ENCODE peak calls at places on chromosomes 2 and 18, in five cellular contexts. G is glutamatergic neuron, F is choroid plexus epithelial cell, O is nephron progenitor cell, R is heart left ventricle. N is an unnamed sample.

GRCh38 chr2:201122276-201122675 is 6.3 kb downstream of the CFLAR start:
- DNase-seq in G (peak), F (no peak), O (no peak), R (no peak), N (no peak)

GRCh38 chr2:159010340-159010739 is 41.9 kb downstream of the TANC1 start:
- DNase-seq in G (no peak), F (peak), O (no peak), R (no peak), N (no peak)

GRCh38 chr18:9619545-9619944 is 5.2 kb upstream of the PPP4R1 start:
- DNase-seq in G (no peak), F (peak), O (no peak), R (no peak), N (no peak)

GRCh38 chr18:285817-286216 is 18.0 kb upstream of the THOC1 start:
- DNase-seq in G (no peak), F (no peak), O (no peak), R (no peak), N (no peak)

GRCh38 chr2:149422337-149422990 is 92.1 kb downstream of the LYPD6 start:
- DNase-seq in G (no peak), F (peak), O (no peak), R (no peak), N (no peak)

GRCh38 chr2:201235865-201236811 is 24.2 kb upstream of the CASP8 start:
- DNase-seq in G (peak), F (peak), O (peak), R (peak), N (peak)

GRCh38 chr2:128306081-128306930 is 12.4 kb downstream of the HS6ST1 start:
- DNase-seq in G (peak), F (peak), O (peak), R (peak), N (no peak)

GRCh38 chr2:105924271-105924670 is 179.6 kb downstream of the NCK2 start:
- DNase-seq in G (no peak), F (no peak), O (no peak), R (no peak), N (no peak)

GRCh38 chr2:95379616-95379925 is 22.9 kb upstream of the FAHD2A start:
- DNase-seq in G (no peak), F (no peak), O (no peak), R (no peak), N (no peak)

GRCh38 chr2:196233033-196233807 is 61.8 kb upstream of the STK17B start:
- DNase-seq in G (no peak), F (peak), O (no peak), R (no peak), N (no peak)

GRCh38 chr18:23669202-23669766 is 6.6 kb upstream of the ANKRD29 start:
- DNase-seq in G (no peak), F (no peak), O (no peak), R (no peak), N (no peak)

GRCh38 chr18:48621240-48621639 is 82.4 kb downstream of the CTIF start:
- DNase-seq in G (no peak), F (peak), O (no peak), R (no peak), N (no peak)

GRCh38 chr2:83808878-83809277 is 650.2 kb downstream of the SUCLG1 start:
- DNase-seq in G (no peak), F (no peak), O (no peak), R (no peak), N (no peak)

GRCh38 chr2:179850188-179850587 is 11.2 kb downstream of the ZNF385B start:
- DNase-seq in G (no peak), F (peak), O (no peak), R (no peak), N (no peak)

GRCh38 chr2:176565641-176566323 is 296.5 kb downstream of the MTX2 start:
- DNase-seq in G (no peak), F (no peak), O (peak), R (peak), N (no peak)

GRCh38 chr2:134772493-134773169 is 53.8 kb upstream of the TMEM163 start:
- DNase-seq in G (no peak), F (no peak), O (no peak), R (no peak), N (no peak)

GRCh38 chr18:43780782-43781340 is 503.6 kb upstream of the SYT4 start:
- DNase-seq in G (no peak), F (peak), O (no peak), R (no peak), N (no peak)

GRCh38 chr2:220932041-220932440 is 640.1 kb downstream of the EPHA4 start:
- DNase-seq in G (no peak), F (no peak), O (no peak), R (no peak), N (no peak)

GRCh38 chr2:58341047-58341446 is 99.9 kb upstream of the FANCL start:
- DNase-seq in G (no peak), F (no peak), O (no peak), R (no peak), N (no peak)

GRCh38 chr2:230155359-230155758 is 64.4 kb downstream of the SP110 start:
- DNase-seq in G (no peak), F (no peak), O (no peak), R (no peak), N (no peak)

GRCh38 chr2:72605836-72606442 is 219.9 kb downstream of the EXOC6B start:
- DNase-seq in G (no peak), F (peak), O (no peak), R (no peak), N (peak)
- TF ChIP-seq CTCF in G (peak), F (peak), O (peak), R (peak), N (peak)

GRCh38 chr2:74572178-74572925 is 17.8 kb downstream of the DOK1 start:
- DNase-seq in G (no peak), F (no peak), O (no peak), R (no peak), N (no peak)
- TF ChIP-seq CTCF in G (no peak), F (peak), O (peak), R (no peak), N (peak)

DNA sequence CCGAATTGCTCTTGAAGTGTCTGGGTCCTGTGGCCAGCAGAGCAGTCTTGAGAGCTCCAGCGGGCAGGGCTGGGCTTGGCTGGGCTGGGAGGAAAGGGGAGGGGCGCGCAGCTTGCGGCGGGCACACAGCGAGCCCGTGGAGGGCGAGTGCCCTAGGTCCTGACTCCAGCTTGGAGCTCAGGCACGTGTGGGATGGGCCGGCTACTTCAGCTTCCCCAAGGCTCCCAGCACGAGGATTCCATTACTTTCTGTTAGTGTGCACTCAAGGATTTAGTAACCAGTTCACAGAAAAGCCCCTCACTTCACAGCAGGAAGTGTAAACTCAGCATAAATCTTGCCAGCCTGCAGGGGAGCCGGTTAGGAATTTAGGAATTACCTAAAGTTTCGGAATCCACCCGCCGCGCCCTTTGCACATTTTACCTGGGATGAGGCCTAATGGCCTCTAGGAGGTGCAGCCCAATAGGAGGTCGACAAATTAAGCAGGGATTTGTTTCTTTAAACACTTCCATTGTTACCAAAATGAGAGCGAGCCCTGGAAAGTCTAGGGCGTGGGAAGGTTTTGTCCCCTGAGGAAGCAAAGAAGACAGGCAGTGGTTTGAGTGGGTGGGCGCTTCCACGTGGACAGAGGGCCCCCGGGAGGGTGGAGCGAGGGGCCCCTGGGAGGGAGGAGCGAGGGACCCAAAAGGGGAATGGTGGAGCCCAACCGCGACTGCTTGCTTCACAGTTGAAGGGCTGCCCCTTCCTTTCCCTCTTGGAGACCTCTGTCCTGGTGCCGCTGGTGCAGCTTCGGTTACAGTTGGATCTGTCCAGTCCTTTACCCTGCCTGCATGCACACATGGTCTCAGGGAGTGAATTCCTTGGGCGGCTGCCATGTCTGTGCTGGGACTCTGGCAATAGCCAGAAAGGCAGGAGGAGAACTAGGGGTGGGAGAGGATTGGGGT is 93.3 kb downstream of the CTAGE1 start:
- DNase-seq in G (no peak), F (peak), O (peak), R (peak), N (no peak)
- TF ChIP-seq CTCF in G (no peak), F (peak), O (peak), R (peak), N (no peak)

GRCh38 chr2:54560146-54560881 is 104.2 kb downstream of the SPTBN1 start:
- DNase-seq in G (peak), F (peak), O (peak), R (peak), N (peak)
- TF ChIP-seq CTCF in G (no peak), F (no peak), O (no peak), R (no peak), N (no peak)

DNA sequence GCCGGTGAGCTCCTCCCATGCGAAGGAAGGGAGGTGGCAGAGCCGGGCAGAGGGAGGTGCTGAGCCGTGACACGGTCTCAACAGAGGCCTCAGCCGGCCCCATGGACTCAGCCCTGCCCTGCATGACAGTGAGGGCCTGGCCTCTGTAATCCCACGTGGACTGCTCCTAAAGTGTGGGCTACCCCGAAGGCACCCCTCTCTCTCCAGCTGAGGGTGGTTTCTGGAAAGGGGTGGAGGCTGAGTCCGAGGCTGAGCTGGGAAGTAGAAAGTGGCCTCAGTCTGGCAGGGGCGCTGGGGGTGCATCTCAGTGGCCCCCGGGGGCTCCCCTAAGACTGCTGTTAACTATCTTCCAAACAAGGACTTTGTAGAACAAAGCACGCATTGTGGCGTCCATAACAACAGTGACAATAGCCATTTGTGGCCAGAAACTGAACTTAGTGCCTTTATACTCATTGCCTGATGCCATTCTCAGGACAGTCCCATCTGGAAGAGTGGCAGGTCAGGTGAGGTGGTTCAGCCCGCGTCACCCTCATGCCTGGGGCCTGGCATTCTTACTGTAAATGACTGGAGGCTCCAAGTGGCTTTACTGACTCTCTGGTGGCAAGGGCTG is 192.4 kb downstream of the TWIST2 start:
- DNase-seq in G (no peak), F (no peak), O (no peak), R (peak), N (no peak)
- TF ChIP-seq CTCF in G (no peak), F (no peak), O (no peak), R (no peak), N (no peak)

DNA sequence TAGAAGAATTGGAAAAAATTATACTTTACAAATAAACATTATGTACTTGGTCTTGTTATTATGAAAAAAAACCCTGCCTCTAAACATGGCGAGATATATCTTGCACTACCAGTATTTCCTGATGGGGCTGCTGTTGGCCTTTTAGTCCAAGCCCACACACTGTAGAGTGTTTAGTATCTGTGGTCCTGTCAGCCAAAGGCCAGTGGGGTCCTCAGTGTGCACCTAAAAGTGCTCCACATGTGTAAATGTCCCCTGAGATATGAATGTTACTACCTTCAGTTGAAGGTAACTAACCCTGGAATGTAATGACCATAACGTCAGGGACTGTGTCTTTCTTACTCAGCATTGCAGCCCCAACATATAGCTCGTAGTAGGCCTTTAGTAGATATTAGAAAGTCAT is 71.1 kb upstream of the HK2 start:
- DNase-seq in G (no peak), F (no peak), O (no peak), R (no peak), N (no peak)
- TF ChIP-seq CTCF in G (no peak), F (peak), O (no peak), R (no peak), N (peak)

N was measured in GM10248.